ENCODE peak calls at places on chromosomes 1 and 21, in eight cellular contexts. V is uterus; N is breast epithelium; S is neural progenitor cell; E is CD8-positive, alpha-beta T cell; O is heart left ventricle; R is AG09309; A is H1. J is an unnamed sample.

GRCh38 chr1:162062542-162063015 is 6.9 kb upstream of the NOS1AP start:
- DNase-seq in E (no peak), R (peak), N (no peak), A (no peak), O (peak), V (no peak), S (peak), J (peak)

GRCh38 chr1:229199892-229200291 is 71.0 kb upstream of the RAB4A start:
- DNase-seq in S (no peak), A (peak), R (no peak), N (no peak), O (no peak), V (no peak), E (no peak), J (no peak)

GRCh38 chr1:65170511-65171142 is 22.6 kb downstream of the AK4 start:
- DNase-seq in E (no peak), R (no peak), N (peak), O (peak), V (peak), S (no peak), A (no peak), J (peak)

GRCh38 chr21:43618940-43619339 is 40.3 kb downstream of the HSF2BP start:
- DNase-seq in O (no peak), V (no peak), A (no peak), R (no peak), E (no peak), N (no peak), S (no peak), J (no peak)

GRCh38 chr21:17818158-17819113 is 720 bp downstream of the C21orf91 start:
- DNase-seq in N (no peak), R (no peak), A (peak), O (peak), E (peak), S (peak), V (peak), J (peak)

GRCh38 chr1:243315455-243315854 is 59.6 kb downstream of the SDCCAG8 start:
- DNase-seq in V (no peak), O (no peak), N (no peak), E (no peak), A (no peak), S (no peak), R (no peak), J (no peak)

GRCh38 chr21:21165063-21165645 is 166.9 kb downstream of the NCAM2 start:
- DNase-seq in N (no peak), E (no peak), O (peak), R (peak), S (no peak), A (no peak), V (no peak), J (peak)

GRCh38 chr1:22223176-22223575 is 80.3 kb upstream of the WNT4 start:
- DNase-seq in S (no peak), E (no peak), O (no peak), A (no peak), N (no peak), R (no peak), V (no peak), J (no peak)

GRCh38 chr21:16179732-16180131 is 449.9 kb downstream of the USP25 start:
- DNase-seq in N (no peak), A (no peak), R (no peak), S (no peak), V (no peak), E (no peak), O (no peak), J (no peak)

GRCh38 chr21:14557413-14557812 is 11.3 kb upstream of the SAMSN1 start:
- DNase-seq in R (no peak), O (no peak), S (no peak), V (no peak), N (no peak), A (no peak), E (no peak), J (no peak)

GRCh38 chr1:65421341-65422174 is 1.1 kb downstream of the LEPR start:
- DNase-seq in V (no peak), E (no peak), N (no peak), S (no peak), R (no peak), A (no peak), O (no peak), J (peak)

GRCh38 chr1:36905941-36906340 is 128.4 kb downstream of the GRIK3 start:
- DNase-seq in S (no peak), V (no peak), R (no peak), N (no peak), E (no peak), A (no peak), O (no peak), J (no peak)

GRCh38 chr1:9670085-9670484 is 18.6 kb downstream of the PIK3CD start:
- DNase-seq in R (no peak), O (no peak), S (no peak), A (no peak), V (no peak), N (no peak), E (no peak), J (no peak)

GRCh38 chr1:54984126-54984842 is 3.9 kb downstream of the TMEM61 start:
- DNase-seq in E (no peak), O (no peak), N (no peak), A (no peak), R (no peak), S (no peak), V (peak), J (no peak)

GRCh38 chr21:42815217-42815616 is 64.1 kb downstream of the WDR4 start:
- DNase-seq in E (no peak), V (no peak), O (no peak), S (peak), R (no peak), N (no peak), A (no peak), J (no peak)

GRCh38 chr21:34887729-34888568 is 161.2 kb downstream of the RUNX1 start:
- DNase-seq in S (peak), O (peak), A (no peak), E (peak), N (peak), R (peak), V (peak), J (peak)
- TF ChIP-seq CTCF in S (no peak), O (no peak), A (no peak), E (no peak), N (no peak), R (no peak), V (no peak), J (no peak)

GRCh38 chr1:183097438-183098051 is 74.3 kb downstream of the LAMC1 start:
- DNase-seq in S (peak), O (no peak), N (no peak), V (no peak), E (no peak), A (no peak), R (no peak), J (peak)
- H3K4me3 ChIP-seq in S (no peak), O (no peak), N (no peak), V (no peak), E (no peak), A (no peak), R (no peak), J (no peak)

GRCh38 chr21:31548688-31549087 is 110.8 kb upstream of the SOD1 start:
- DNase-seq in E (no peak), A (no peak), S (no peak), O (no peak), V (no peak), R (no peak), N (no peak), J (no peak)
- TF ChIP-seq CTCF in E (no peak), A (peak), S (peak), O (no peak), V (no peak), R (no peak), N (no peak), J (no peak)

GRCh38 chr1:158177705-158178450 is 2.8 kb upstream of the CD1D start:
- DNase-seq in E (no peak), R (no peak), V (peak), A (peak), O (peak), N (peak), S (peak), J (peak)
- H3K4me3 ChIP-seq in E (no peak), R (peak), V (peak), A (peak), O (peak), N (peak), S (peak), J (peak)

GRCh38 chr1:209803568-209803967 is 2.4 kb downstream of the IRF6 start:
- DNase-seq in O (no peak), S (no peak), E (no peak), V (no peak), A (no peak), N (no peak), R (no peak), J (no peak)

GRCh38 chr1:209802780-209803152 is 3.2 kb downstream of the IRF6 start:
- DNase-seq in E (no peak), N (no peak), V (no peak), R (no peak), A (no peak), O (no peak), S (no peak), J (no peak)

GRCh38 chr1:209805875-209806760 is at the start of gene IRF6:
- DNase-seq in V (peak), O (peak), N (peak), S (peak), A (peak), E (peak), R (no peak), J (peak)

GRCh38 chr1:209807509-209807908 is 1.6 kb upstream of the IRF6 start:
- DNase-seq in E (no peak), O (no peak), A (no peak), V (no peak), S (no peak), R (no peak), N (no peak), J (no peak)

GRCh38 chr1:209805341-209805781 is 581 bp downstream of the IRF6 start:
- DNase-seq in S (peak), O (no peak), V (no peak), N (no peak), A (peak), R (no peak), E (no peak), J (no peak)
- TF ChIP-seq CTCF in S (no peak), O (no peak), V (no peak), N (no peak), A (peak), R (no peak), E (no peak), J (no peak)

GRCh38 chr1:82783025-82783424 is 982.3 kb downstream of the ADGRL2 start:
- DNase-seq in O (no peak), R (no peak), V (no peak), S (no peak), A (no peak), N (no peak), E (no peak), J (no peak)
- H3K4me3 ChIP-seq in O (no peak), R (no peak), V (no peak), S (no peak), A (no peak), N (no peak), E (no peak), J (no peak)